ENCODE peak calls at places on chromosomes 4 and X, in four cellular contexts. K is myocyte, A is neural progenitor cell, D is GM23248. M is an unnamed sample.

GRCh38 chr4:22522206-22522605 is 6.3 kb upstream of the ADGRA3 start:
- DNase-seq in D (no peak), K (no peak), A (no peak), M (no peak)

GRCh38 chr4:97208749-97209148 is 934.5 kb downstream of the STPG2 start:
- DNase-seq in D (no peak), A (no peak), K (no peak), M (no peak)

GRCh38 chr4:148112231-148112982 is 329.8 kb downstream of the NR3C2 start:
- DNase-seq in D (peak; percentile 66), K (peak; percentile 66), A (no peak), M (peak; percentile 50)

GRCh38 chrX:101208152-101208905 is 11.3 kb upstream of the DRP2 start:
- DNase-seq in A (no peak), D (peak; percentile 25), K (no peak), M (no peak)

GRCh38 chr4:152085657-152086056 is 324.9 kb upstream of the GATB start:
- DNase-seq in D (no peak), A (no peak), K (no peak), M (no peak)

GRCh38 chrX:18983711-18984380 is at the start of gene PHKA2:
- DNase-seq in A (no peak), K (peak; percentile 61), D (peak; percentile 70), M (peak; percentile 60)

GRCh38 chrX:85288992-85289723 is 45.4 kb downstream of the ZNF711 start:
- DNase-seq in A (no peak), K (no peak), D (no peak), M (no peak)

GRCh38 chr4:41635441-41635840 is 97.5 kb downstream of the LIMCH1 start:
- DNase-seq in D (no peak), A (no peak), K (no peak), M (no peak)

GRCh38 chr4:10086506-10087120 is 30.0 kb downstream of the WDR1 start:
- DNase-seq in A (no peak), K (no peak), D (no peak), M (no peak)

GRCh38 chrX:154037754-154038153 is 18.1 kb upstream of the IRAK1 start:
- DNase-seq in K (no peak), D (no peak), A (no peak), M (no peak)

GRCh38 chr4:161359491-161359890 is 804.3 kb downstream of the FSTL5 start:
- DNase-seq in K (no peak), A (no peak), D (no peak), M (no peak)

GRCh38 chr4:142043509-142043908 is 407.1 kb downstream of the IL15 start:
- DNase-seq in K (no peak), A (no peak), D (peak; percentile 72), M (no peak)

GRCh38 chr4:107034982-107035710 is 967 bp downstream of the DKK2 start:
- DNase-seq in A (peak; percentile 72), K (peak; percentile 25), D (peak; percentile 76), M (no peak)